ENCODE peak calls at places on chromosomes 5 and 9, in nine cellular contexts. One of them, this sample, is unnamed.
A peak's percentile ranks its signal among the peaks of the same experiment; 100 is the strongest.

GRCh38 chr9:121059998-121060636 is 10.0 kb upstream of the C5 start:
- DNase-seq in cardiac septum: no peak
- DNase-seq in T-cell: no peak
- DNase-seq in NCI-H2107: peak; percentile 1
- DNase-seq in body of pancreas: peak; percentile 69
- DNase-seq in endothelial cell: peak; percentile 51
- DNase-seq in SIG-M5: no peak
- DNase-seq in HuH-7.5: no peak
- DNase-seq in kidney epithelial cell: peak; percentile 14
- DNase-seq in this sample: no peak

GRCh38 chr5:106127341-106127781 is 1543.4 kb downstream of the EFNA5 start:
- DNase-seq in cardiac septum: no peak
- DNase-seq in T-cell: no peak
- DNase-seq in NCI-H2107: no peak
- DNase-seq in body of pancreas: no peak
- DNase-seq in endothelial cell: no peak
- DNase-seq in SIG-M5: no peak
- DNase-seq in HuH-7.5: no peak
- DNase-seq in kidney epithelial cell: peak; percentile 51
- DNase-seq in this sample: peak; percentile 40

GRCh38 chr9:36980148-36980974 is 53.7 kb downstream of the PAX5 start:
- DNase-seq in cardiac septum: no peak
- DNase-seq in T-cell: no peak
- DNase-seq in NCI-H2107: peak; percentile 74
- DNase-seq in body of pancreas: no peak
- DNase-seq in endothelial cell: no peak
- DNase-seq in SIG-M5: no peak
- DNase-seq in HuH-7.5: no peak
- DNase-seq in kidney epithelial cell: no peak
- DNase-seq in this sample: no peak

GRCh38 chr9:128247191-128247803 is 28.5 kb downstream of the GOLGA2 start:
- DNase-seq in cardiac septum: no peak
- DNase-seq in T-cell: no peak
- DNase-seq in NCI-H2107: no peak
- DNase-seq in body of pancreas: no peak
- DNase-seq in endothelial cell: no peak
- DNase-seq in SIG-M5: no peak
- DNase-seq in HuH-7.5: no peak
- DNase-seq in kidney epithelial cell: no peak
- DNase-seq in this sample: no peak

GRCh38 chr5:175216991-175217390 is 227.0 kb downstream of the DRD1 start:
- DNase-seq in cardiac septum: no peak
- DNase-seq in T-cell: no peak
- DNase-seq in NCI-H2107: no peak
- DNase-seq in body of pancreas: no peak
- DNase-seq in endothelial cell: no peak
- DNase-seq in SIG-M5: no peak
- DNase-seq in HuH-7.5: no peak
- DNase-seq in kidney epithelial cell: no peak
- DNase-seq in this sample: no peak

GRCh38 chr5:154260224-154260859 is 69.8 kb downstream of the GALNT10 start:
- DNase-seq in cardiac septum: no peak
- DNase-seq in T-cell: no peak
- DNase-seq in NCI-H2107: no peak
- DNase-seq in body of pancreas: no peak
- DNase-seq in endothelial cell: no peak
- DNase-seq in SIG-M5: no peak
- DNase-seq in HuH-7.5: no peak
- DNase-seq in kidney epithelial cell: no peak
- DNase-seq in this sample: no peak

GRCh38 chr9:93567271-93567959 is 9.0 kb upstream of the PHF2 start:
- DNase-seq in cardiac septum: peak; percentile 73
- DNase-seq in T-cell: no peak
- DNase-seq in NCI-H2107: no peak
- DNase-seq in body of pancreas: no peak
- DNase-seq in endothelial cell: no peak
- DNase-seq in SIG-M5: no peak
- DNase-seq in HuH-7.5: no peak
- DNase-seq in kidney epithelial cell: no peak
- DNase-seq in this sample: no peak

GRCh38 chr5:1795931-1796330 is 3.7 kb downstream of the MRPL36 start:
- DNase-seq in cardiac septum: no peak
- DNase-seq in T-cell: no peak
- DNase-seq in NCI-H2107: no peak
- DNase-seq in body of pancreas: no peak
- DNase-seq in endothelial cell: no peak
- DNase-seq in SIG-M5: no peak
- DNase-seq in HuH-7.5: no peak
- DNase-seq in kidney epithelial cell: no peak
- DNase-seq in this sample: no peak

GRCh38 chr5:94983861-94984535 is 300.9 kb downstream of the MCTP1 start:
- DNase-seq in cardiac septum: no peak
- DNase-seq in T-cell: no peak
- DNase-seq in NCI-H2107: no peak
- DNase-seq in body of pancreas: no peak
- DNase-seq in endothelial cell: no peak
- DNase-seq in SIG-M5: no peak
- DNase-seq in HuH-7.5: no peak
- DNase-seq in kidney epithelial cell: no peak
- DNase-seq in this sample: no peak

GRCh38 chr5:5079871-5080270 is 60.3 kb upstream of the ADAMTS16 start:
- DNase-seq in cardiac septum: no peak
- DNase-seq in T-cell: no peak
- DNase-seq in NCI-H2107: no peak
- DNase-seq in body of pancreas: no peak
- DNase-seq in endothelial cell: no peak
- DNase-seq in SIG-M5: no peak
- DNase-seq in HuH-7.5: no peak
- DNase-seq in kidney epithelial cell: no peak
- DNase-seq in this sample: no peak

GRCh38 chr9:70044450-70045307 is 1.0 kb downstream of the MAMDC2 start:
- DNase-seq in cardiac septum: no peak
- DNase-seq in T-cell: no peak
- DNase-seq in NCI-H2107: no peak
- DNase-seq in body of pancreas: no peak
- DNase-seq in endothelial cell: peak; percentile 7
- DNase-seq in SIG-M5: no peak
- DNase-seq in HuH-7.5: no peak
- DNase-seq in kidney epithelial cell: no peak
- DNase-seq in this sample: no peak

GRCh38 chr5:2715856-2716255 is 35.6 kb downstream of the IRX2 start:
- DNase-seq in cardiac septum: no peak
- DNase-seq in T-cell: no peak
- DNase-seq in NCI-H2107: no peak
- DNase-seq in body of pancreas: no peak
- DNase-seq in endothelial cell: no peak
- DNase-seq in SIG-M5: no peak
- DNase-seq in HuH-7.5: no peak
- DNase-seq in kidney epithelial cell: no peak
- DNase-seq in this sample: no peak

GRCh38 chr5:21142791-21143190 is 1154.8 kb upstream of the CDH18 start:
- DNase-seq in cardiac septum: no peak
- DNase-seq in T-cell: no peak
- DNase-seq in NCI-H2107: no peak
- DNase-seq in body of pancreas: no peak
- DNase-seq in endothelial cell: no peak
- DNase-seq in SIG-M5: no peak
- DNase-seq in HuH-7.5: no peak
- DNase-seq in kidney epithelial cell: no peak
- DNase-seq in this sample: no peak

GRCh38 chr9:8732367-8733075 is 932.9 kb upstream of the DMAC1 start:
- DNase-seq in cardiac septum: no peak
- DNase-seq in T-cell: no peak
- DNase-seq in NCI-H2107: no peak
- DNase-seq in body of pancreas: no peak
- DNase-seq in endothelial cell: no peak
- DNase-seq in SIG-M5: no peak
- DNase-seq in HuH-7.5: no peak
- DNase-seq in kidney epithelial cell: no peak
- DNase-seq in this sample: no peak

GRCh38 chr9:28121353-28121752 is 548.1 kb upstream of the C9orf72 start:
- DNase-seq in cardiac septum: no peak
- DNase-seq in T-cell: no peak
- DNase-seq in NCI-H2107: no peak
- DNase-seq in body of pancreas: no peak
- DNase-seq in endothelial cell: no peak
- DNase-seq in SIG-M5: no peak
- DNase-seq in HuH-7.5: no peak
- DNase-seq in kidney epithelial cell: no peak
- DNase-seq in this sample: no peak

GRCh38 chr5:72860499-72860898 is 44.0 kb downstream of the TNPO1 start:
- DNase-seq in cardiac septum: no peak
- DNase-seq in T-cell: no peak
- DNase-seq in NCI-H2107: no peak
- DNase-seq in body of pancreas: no peak
- DNase-seq in endothelial cell: no peak
- DNase-seq in SIG-M5: no peak
- DNase-seq in HuH-7.5: no peak
- DNase-seq in kidney epithelial cell: no peak
- DNase-seq in this sample: no peak

GRCh38 chr9:124621371-124622328 is 114.5 kb upstream of the NR5A1 start:
- DNase-seq in cardiac septum: no peak
- DNase-seq in T-cell: no peak
- DNase-seq in NCI-H2107: no peak
- DNase-seq in body of pancreas: no peak
- DNase-seq in endothelial cell: no peak
- DNase-seq in SIG-M5: no peak
- DNase-seq in HuH-7.5: no peak
- DNase-seq in kidney epithelial cell: no peak
- DNase-seq in this sample: peak; percentile 88

GRCh38 chr9:134460904-134461303 is 134.6 kb downstream of the RXRA start:
- DNase-seq in cardiac septum: no peak
- DNase-seq in T-cell: no peak
- DNase-seq in NCI-H2107: no peak
- DNase-seq in body of pancreas: no peak
- DNase-seq in endothelial cell: no peak
- DNase-seq in SIG-M5: no peak
- DNase-seq in HuH-7.5: no peak
- DNase-seq in kidney epithelial cell: no peak
- DNase-seq in this sample: no peak

GRCh38 chr9:28471261-28471660 is 898.0 kb upstream of the C9orf72 start:
- DNase-seq in cardiac septum: no peak
- DNase-seq in T-cell: no peak
- DNase-seq in NCI-H2107: no peak
- DNase-seq in body of pancreas: no peak
- DNase-seq in endothelial cell: no peak
- DNase-seq in SIG-M5: no peak
- DNase-seq in HuH-7.5: no peak
- DNase-seq in kidney epithelial cell: no peak
- DNase-seq in this sample: no peak

GRCh38 chr9:72680593-72681317 is 159.3 kb downstream of the TMC1 start:
- DNase-seq in cardiac septum: no peak
- DNase-seq in T-cell: no peak
- DNase-seq in NCI-H2107: no peak
- DNase-seq in body of pancreas: no peak
- DNase-seq in endothelial cell: no peak
- DNase-seq in SIG-M5: no peak
- DNase-seq in HuH-7.5: no peak
- DNase-seq in kidney epithelial cell: no peak
- DNase-seq in this sample: no peak

GRCh38 chr9:70411141-70411929 is 3.1 kb downstream of the KLF9 start:
- DNase-seq in cardiac septum: peak; percentile 83
- DNase-seq in T-cell: no peak
- DNase-seq in NCI-H2107: no peak
- DNase-seq in body of pancreas: peak; percentile 71
- DNase-seq in endothelial cell: no peak
- DNase-seq in SIG-M5: no peak
- DNase-seq in HuH-7.5: no peak
- DNase-seq in kidney epithelial cell: no peak
- DNase-seq in this sample: no peak

GRCh38 chr9:77594963-77595362 is 53.2 kb downstream of the GNA14 start:
- DNase-seq in cardiac septum: no peak
- DNase-seq in T-cell: no peak
- DNase-seq in NCI-H2107: no peak
- DNase-seq in body of pancreas: no peak
- DNase-seq in endothelial cell: no peak
- DNase-seq in SIG-M5: no peak
- DNase-seq in HuH-7.5: no peak
- DNase-seq in kidney epithelial cell: no peak
- DNase-seq in this sample: no peak

GRCh38 chr9:107175039-107175438 is 108.0 kb upstream of the RAD23B start:
- DNase-seq in cardiac septum: no peak
- DNase-seq in T-cell: no peak
- DNase-seq in NCI-H2107: no peak
- DNase-seq in body of pancreas: no peak
- DNase-seq in endothelial cell: no peak
- DNase-seq in SIG-M5: no peak
- DNase-seq in HuH-7.5: no peak
- DNase-seq in kidney epithelial cell: no peak
- DNase-seq in this sample: no peak

GRCh38 chr9:96156578-96156977 is 145.4 kb downstream of the HSD17B3 start:
- DNase-seq in cardiac septum: no peak
- DNase-seq in T-cell: no peak
- DNase-seq in NCI-H2107: no peak
- DNase-seq in body of pancreas: no peak
- DNase-seq in endothelial cell: no peak
- DNase-seq in SIG-M5: no peak
- DNase-seq in HuH-7.5: no peak
- DNase-seq in kidney epithelial cell: no peak
- DNase-seq in this sample: no peak

GRCh38 chr5:55620009-55620770 is 85.4 kb upstream of the PLPP1 start:
- DNase-seq in cardiac septum: no peak
- DNase-seq in T-cell: no peak
- DNase-seq in NCI-H2107: no peak
- DNase-seq in body of pancreas: no peak
- DNase-seq in endothelial cell: no peak
- DNase-seq in SIG-M5: no peak
- DNase-seq in HuH-7.5: no peak
- DNase-seq in kidney epithelial cell: no peak
- DNase-seq in this sample: no peak

GRCh38 chr5:120512068-120512467 is 48.0 kb downstream of the PRR16 start:
- DNase-seq in cardiac septum: no peak
- DNase-seq in T-cell: no peak
- DNase-seq in NCI-H2107: no peak
- DNase-seq in body of pancreas: no peak
- DNase-seq in endothelial cell: no peak
- DNase-seq in SIG-M5: no peak
- DNase-seq in HuH-7.5: no peak
- DNase-seq in kidney epithelial cell: no peak
- DNase-seq in this sample: no peak

GRCh38 chr9:135968083-135968476 is 6.9 kb upstream of the UBAC1 start:
- DNase-seq in cardiac septum: no peak
- DNase-seq in T-cell: no peak
- DNase-seq in NCI-H2107: no peak
- DNase-seq in body of pancreas: no peak
- DNase-seq in endothelial cell: no peak
- DNase-seq in SIG-M5: no peak
- DNase-seq in HuH-7.5: no peak
- DNase-seq in kidney epithelial cell: no peak
- DNase-seq in this sample: no peak

GRCh38 chr5:77867914-77868313 is 91.8 kb upstream of the TBCA start:
- DNase-seq in cardiac septum: no peak
- DNase-seq in T-cell: no peak
- DNase-seq in NCI-H2107: no peak
- DNase-seq in body of pancreas: no peak
- DNase-seq in endothelial cell: no peak
- DNase-seq in SIG-M5: no peak
- DNase-seq in HuH-7.5: no peak
- DNase-seq in kidney epithelial cell: no peak
- DNase-seq in this sample: no peak

GRCh38 chr5:103465891-103466290 is 96.7 kb downstream of the NUDT12 start:
- DNase-seq in cardiac septum: no peak
- DNase-seq in T-cell: no peak
- DNase-seq in NCI-H2107: no peak
- DNase-seq in body of pancreas: no peak
- DNase-seq in endothelial cell: no peak
- DNase-seq in SIG-M5: no peak
- DNase-seq in HuH-7.5: no peak
- DNase-seq in kidney epithelial cell: no peak
- DNase-seq in this sample: no peak

GRCh38 chr9:6901179-6901578 is 143.4 kb downstream of the KDM4C start:
- DNase-seq in cardiac septum: no peak
- DNase-seq in T-cell: no peak
- DNase-seq in NCI-H2107: no peak
- DNase-seq in body of pancreas: no peak
- DNase-seq in endothelial cell: no peak
- DNase-seq in SIG-M5: no peak
- DNase-seq in HuH-7.5: no peak
- DNase-seq in kidney epithelial cell: no peak
- DNase-seq in this sample: no peak

GRCh38 chr5:117788596-117788995 is 1199.8 kb downstream of the DTWD2 start:
- DNase-seq in cardiac septum: no peak
- DNase-seq in T-cell: no peak
- DNase-seq in NCI-H2107: no peak
- DNase-seq in body of pancreas: no peak
- DNase-seq in endothelial cell: no peak
- DNase-seq in SIG-M5: no peak
- DNase-seq in HuH-7.5: no peak
- DNase-seq in kidney epithelial cell: no peak
- DNase-seq in this sample: peak; percentile 52